ENCODE peak calls at places on chromosome 14, in nine cellular contexts. F is fibroblast of the aortic adventitia; U is endothelial cell; B is T-cell; G is activated T-cell treated with anti-CD3 and anti-CD28 coated beads, Interleukin-2, amount 50 U/mL, for 48 hours; R is activated CD4-positive, alpha-beta T cell treated with anti-CD3 and anti-CD28 coated beads for 36 hours; M is activated naive CD8-positive, alpha-beta T cell treated with anti-CD3 and anti-CD28 coated beads for 36 hours; S is NCI-H2171 treated with DMSO at 0.1 percent for 48 hours; C is fibroblast of pulmonary artery. T is an unnamed sample.

GRCh38 chr14:75614179-75614578 is 35.8 kb downstream of the FLVCR2 start:
- DNase-seq in F (no peak), U (no peak), B (no peak), G (no peak), R (no peak), M (no peak), S (no peak), C (no peak), T (no peak)

GRCh38 chr14:88995437-88996198 is 171.2 kb downstream of the TTC8 start:
- DNase-seq in F (peak), U (no peak), B (no peak), G (no peak), R (no peak), M (no peak), S (no peak), C (peak), T (no peak)

GRCh38 chr14:70009961-70010360 is 130.7 kb downstream of the SMOC1 start:
- DNase-seq in F (peak), U (no peak), B (no peak), G (no peak), R (no peak), M (no peak), S (no peak), C (no peak), T (no peak)

GRCh38 chr14:51396222-51396815 is 156.3 kb downstream of the TMX1 start:
- DNase-seq in F (peak), U (no peak), B (no peak), G (no peak), R (no peak), M (no peak), S (peak), C (peak), T (no peak)

GRCh38 chr14:34029921-34030334 is 79.1 kb upstream of the EGLN3 start:
- DNase-seq in F (peak), U (no peak), B (no peak), G (no peak), R (no peak), M (no peak), S (no peak), C (peak), T (no peak)

GRCh38 chr14:99026471-99026870 is 245.5 kb downstream of the BCL11B start:
- DNase-seq in F (no peak), U (no peak), B (no peak), G (peak), R (peak), M (peak), S (peak), C (no peak), T (no peak)

GRCh38 chr14:56271988-56272387 is 153.8 kb downstream of the PELI2 start:
- DNase-seq in F (peak), U (no peak), B (no peak), G (no peak), R (no peak), M (no peak), S (no peak), C (peak), T (no peak)

GRCh38 chr14:52067873-52068740 is 752 bp downstream of the NID2 start:
- DNase-seq in F (peak), U (peak), B (no peak), G (peak), R (peak), M (peak), S (no peak), C (peak), T (no peak)

GRCh38 chr14:75995372-75996041 is 9.9 kb downstream of the IFT43 start:
- DNase-seq in F (peak), U (no peak), B (no peak), G (no peak), R (no peak), M (no peak), S (no peak), C (peak), T (no peak)